ENCODE peak calls at places on chromosomes 11 and 22, in eight cellular contexts. E is MM.1S, T is GM23338, V is neural progenitor cell, B is HCT116, H is GM23248, D is SK-N-SH, N is hepatocyte. W is an unnamed sample.

GRCh38 chr22:20577549-20577975 is 70.2 kb downstream of the MED15 start:
- DNase-seq in T (no peak), H (peak), E (no peak), N (no peak), D (no peak), B (no peak), V (no peak), W (no peak)

GRCh38 chr11:100878474-100878873 is 191.4 kb downstream of the ARHGAP42 start:
- DNase-seq in H (peak), B (no peak), E (no peak), V (no peak), T (no peak), D (no peak), N (no peak), W (no peak)

GRCh38 chr11:118338637-118339061 is 3.9 kb downstream of the CD3D start:
- DNase-seq in V (no peak), T (peak), N (peak), E (no peak), D (no peak), H (peak), B (no peak), W (no peak)

GRCh38 chr22:30245985-30246901 is at the start of gene LIF:
- DNase-seq in B (no peak), E (peak), V (peak), N (peak), H (peak), T (peak), D (peak), W (no peak)

GRCh38 chr11:1010551-1011319 is 25.8 kb downstream of the MUC6 start:
- DNase-seq in V (no peak), N (no peak), H (no peak), D (no peak), E (no peak), T (no peak), B (no peak), W (no peak)

GRCh38 chr11:126733685-126734084 is 266.9 kb downstream of the KIRREL3 start:
- DNase-seq in H (no peak), D (no peak), N (no peak), E (no peak), B (no peak), V (no peak), T (no peak), W (no peak)

GRCh38 chr11:97965849-97966646 is 1054.7 kb upstream of the CNTN5 start:
- DNase-seq in B (no peak), N (no peak), H (peak), E (no peak), T (no peak), V (no peak), D (no peak), W (peak)

GRCh38 chr22:18048041-18048440 is 23.7 kb upstream of the MICAL3 start:
- DNase-seq in V (no peak), H (no peak), D (no peak), B (no peak), T (no peak), E (no peak), N (no peak), W (no peak)

DNA sequence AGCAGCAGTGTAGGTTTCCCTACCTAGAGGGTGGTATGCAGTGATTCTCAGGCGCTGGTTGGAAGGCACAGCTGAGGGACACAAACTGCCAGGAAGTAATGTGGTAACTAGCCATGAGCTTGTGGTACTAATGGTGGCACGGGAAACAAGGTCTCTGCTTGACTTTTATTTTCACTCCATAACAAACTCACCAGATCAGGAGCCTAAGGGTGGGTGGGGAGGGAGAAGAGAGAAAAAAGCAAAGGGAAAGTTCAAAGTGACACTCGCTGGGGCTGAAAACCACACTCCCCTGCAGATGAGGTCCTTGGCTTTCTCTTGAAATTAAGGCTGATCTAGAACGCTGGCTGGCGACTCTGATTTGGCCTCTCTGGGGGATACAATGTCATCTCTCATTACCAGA is 22.0 kb downstream of the TRAF6 start:
- DNase-seq in D (no peak), E (peak), N (no peak), H (no peak), B (no peak), T (no peak), V (no peak), W (no peak)
- H3K27ac ChIP-seq in D (peak), E (no peak), N (no peak), H (no peak), B (no peak), T (no peak), V (no peak), W (no peak)

DNA sequence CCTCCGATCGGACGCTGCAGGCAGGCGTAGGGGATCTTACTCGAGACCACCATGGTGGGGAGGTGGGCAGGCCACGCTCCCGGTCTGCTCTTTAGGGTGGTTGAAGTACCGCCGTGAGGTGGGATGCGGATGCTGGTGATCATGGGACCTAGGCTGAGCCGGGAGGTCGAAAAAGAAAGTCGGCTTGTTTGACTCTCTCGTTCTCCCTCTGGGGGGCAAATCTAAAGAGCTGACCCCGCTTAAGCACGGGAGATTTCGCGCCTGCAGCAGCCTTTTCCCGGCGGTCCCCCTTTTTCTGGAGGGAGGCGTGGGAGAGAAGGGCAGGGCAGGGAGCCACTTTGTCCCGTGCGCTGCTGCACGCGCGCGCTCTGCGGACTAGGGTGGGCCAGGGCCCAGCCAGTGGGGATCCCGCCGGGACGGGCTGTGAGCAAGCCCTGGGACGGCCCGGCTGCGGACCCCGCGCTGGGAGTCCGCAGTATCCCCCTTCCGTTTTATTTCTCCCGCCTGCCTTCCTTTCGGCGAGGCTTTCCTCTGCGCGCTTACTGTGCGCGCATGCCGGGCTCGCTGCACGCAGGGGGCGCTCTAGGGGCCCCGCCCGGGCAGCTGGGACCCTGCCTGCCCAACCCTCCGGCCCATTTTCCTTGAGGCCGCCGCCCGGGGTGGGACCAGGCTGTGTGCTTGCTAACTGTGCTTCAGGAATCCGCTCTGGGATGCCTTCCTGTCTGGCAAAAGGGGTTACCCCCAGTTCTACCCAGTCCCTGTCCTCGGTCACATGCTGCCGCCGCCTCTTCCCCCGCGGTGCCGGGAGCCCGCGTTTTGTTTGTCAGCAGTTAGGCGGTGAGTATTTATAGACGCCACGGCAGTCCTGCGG is 81.0 kb downstream of the PRR5L start:
- DNase-seq in E (peak), B (no peak), V (peak), T (peak), H (peak), D (peak), N (peak), W (no peak)
- TF ChIP-seq EZH2phosphoT487 in E (no peak), B (no peak), V (no peak), T (no peak), H (no peak), D (no peak), N (no peak), W (no peak)

DNA sequence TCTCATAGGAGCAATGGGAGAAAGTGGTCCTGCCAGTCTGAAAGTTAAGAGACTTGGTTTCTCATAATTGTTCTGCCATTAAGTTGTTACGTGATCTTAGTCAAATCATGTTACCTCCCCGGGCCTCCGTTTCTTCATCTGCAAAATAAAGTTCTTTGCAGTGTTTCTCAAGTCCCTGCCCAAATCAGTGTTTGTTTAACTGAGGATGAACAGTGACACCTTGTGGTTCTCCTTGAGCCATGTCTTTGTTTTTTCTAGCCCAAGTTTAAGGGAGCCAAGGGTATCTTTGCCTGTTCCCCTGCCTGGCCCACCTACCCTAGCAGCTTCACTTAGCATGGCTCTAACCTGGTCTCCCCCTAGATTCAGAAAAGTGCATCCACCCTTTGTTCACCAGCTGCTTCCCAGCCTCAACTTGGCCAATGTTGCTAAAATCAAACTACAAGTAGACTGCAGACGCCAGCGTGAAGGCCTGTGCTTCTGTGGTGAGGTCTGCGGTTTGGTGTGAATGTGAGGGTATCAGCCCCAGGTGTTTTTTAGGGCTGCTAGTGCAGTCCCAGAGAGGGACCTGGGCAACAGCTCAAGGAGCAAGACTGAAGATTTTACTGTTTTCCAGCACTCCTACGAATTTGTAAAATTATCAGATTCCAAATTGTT is 35.5 kb downstream of the FZD4 start:
- DNase-seq in V (peak), D (peak), E (peak), T (peak), H (peak), N (peak), B (peak), W (peak)
- H3K27ac ChIP-seq in V (no peak), D (peak), E (peak), T (no peak), H (peak), N (peak), B (no peak), W (peak)

DNA sequence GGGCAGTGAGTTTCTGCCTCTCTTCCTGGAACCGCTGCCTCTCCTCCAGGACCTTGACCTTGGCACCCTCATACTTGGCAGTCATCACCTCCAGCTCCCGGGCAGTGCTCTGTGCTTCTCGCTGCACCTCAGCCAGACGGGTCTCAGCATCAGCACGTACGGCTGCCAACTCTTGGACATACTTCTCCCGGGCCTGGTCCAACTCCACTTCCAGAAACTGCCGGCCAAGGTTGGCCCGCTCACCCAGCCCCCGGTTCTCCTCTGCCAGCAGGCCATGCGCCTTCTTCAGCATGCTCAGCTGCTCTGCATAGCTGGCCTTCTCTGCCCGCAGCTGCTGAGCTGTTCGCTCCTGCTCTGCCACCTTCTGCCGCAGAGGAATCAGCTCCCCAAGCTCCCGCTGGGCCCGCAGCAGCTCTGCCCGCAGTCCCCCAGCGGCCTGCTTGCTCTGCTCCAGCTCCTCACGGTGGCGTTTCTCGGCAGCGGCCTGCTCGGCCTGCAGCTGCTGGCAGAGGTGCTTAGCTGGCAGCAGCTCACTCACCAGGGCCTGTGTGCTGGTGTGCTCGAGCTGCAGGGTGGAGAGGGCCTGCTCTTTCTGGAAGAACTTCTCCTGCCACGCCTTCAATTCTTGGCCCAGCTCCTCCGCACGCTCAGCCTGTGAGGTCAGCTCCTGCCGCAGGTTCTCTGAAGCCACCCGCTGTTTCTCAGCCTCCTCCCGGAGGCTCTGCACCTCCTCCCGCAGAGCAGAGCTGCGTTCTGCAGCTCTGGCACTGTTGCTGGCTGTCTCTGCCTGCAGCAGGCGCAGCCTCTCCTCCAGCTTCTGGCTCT is 14.4 kb downstream of the IL18BP start:
- DNase-seq in V (no peak), H (peak), T (no peak), N (no peak), D (no peak), E (no peak), B (no peak), W (peak)
- TF ChIP-seq EZH2phosphoT487 in V (no peak), H (no peak), T (no peak), N (no peak), D (no peak), E (no peak), B (no peak), W (no peak)

DNA sequence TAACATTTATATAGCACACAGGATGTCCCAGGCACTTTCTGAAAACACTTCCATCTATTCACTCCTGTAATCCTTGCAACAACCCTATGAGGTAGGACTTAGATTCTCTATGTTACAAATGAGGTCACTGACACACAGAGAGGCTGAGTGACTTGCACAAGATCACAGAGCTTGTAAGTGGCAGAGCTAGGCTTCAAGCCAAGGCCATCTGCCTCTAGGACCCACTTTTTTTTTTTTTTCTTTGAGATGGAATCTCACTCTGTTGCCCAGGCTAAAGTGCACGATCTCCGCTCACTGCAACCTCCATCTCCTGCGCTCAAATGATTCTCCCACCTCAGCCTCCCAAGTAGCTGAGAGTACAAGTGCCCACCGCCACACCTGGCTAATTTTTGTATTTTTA is 18.4 kb upstream of the MYH9 start:
- DNase-seq in B (no peak), E (peak), N (no peak), H (peak), V (no peak), T (no peak), D (no peak), W (no peak)
- H3K27ac ChIP-seq in B (no peak), E (peak), N (no peak), H (no peak), V (no peak), T (no peak), D (no peak), W (no peak)

GRCh38 chr11:61139391-61139790 is 21.8 kb downstream of the VPS37C start:
- DNase-seq in N (no peak), V (no peak), H (no peak), T (no peak), D (no peak), B (no peak), E (no peak), W (no peak)
- TF ChIP-seq EZH2phosphoT487 in N (no peak), V (no peak), H (no peak), T (no peak), D (no peak), B (no peak), E (no peak), W (no peak)

GRCh38 chr22:35413624-35414023 is 13.7 kb downstream of the MCM5 start:
- DNase-seq in E (no peak), B (no peak), N (no peak), T (no peak), V (no peak), D (no peak), H (no peak), W (no peak)
- H3K27ac ChIP-seq in E (no peak), B (no peak), N (no peak), T (no peak), V (no peak), D (no peak), H (no peak), W (no peak)

GRCh38 chr22:38124236-38124974 is 13.9 kb upstream of the BAIAP2L2 start:
- DNase-seq in D (no peak), N (no peak), E (no peak), T (peak), V (peak), B (no peak), H (no peak), W (no peak)
- TF ChIP-seq EZH2phosphoT487 in D (no peak), N (no peak), E (no peak), T (no peak), V (no peak), B (no peak), H (no peak), W (no peak)

DNA sequence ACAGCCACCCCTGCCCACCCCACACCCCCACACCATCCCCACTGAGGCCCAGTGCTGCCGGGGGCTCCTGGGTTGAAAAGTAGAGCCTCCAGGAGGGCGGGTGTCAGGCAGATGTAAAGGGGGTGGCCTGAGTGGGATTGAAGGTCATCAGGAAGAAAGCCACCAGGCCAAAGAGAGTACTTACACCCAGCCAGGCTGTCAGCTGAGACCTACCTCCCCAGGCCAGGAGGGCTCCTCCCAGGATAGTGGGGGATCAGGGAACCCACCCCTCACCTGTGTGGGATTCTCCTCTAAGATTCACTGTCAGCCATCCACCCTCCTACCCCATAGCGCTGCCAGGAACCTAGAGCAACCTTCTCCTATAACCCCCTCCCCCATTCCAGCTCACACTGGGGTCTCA is 17.2 kb upstream of the FCHSD2 start:
- DNase-seq in E (no peak), D (no peak), V (no peak), T (no peak), N (no peak), H (no peak), B (no peak), W (no peak)
- H3K27ac ChIP-seq in E (no peak), D (no peak), V (no peak), T (no peak), N (peak), H (no peak), B (no peak), W (no peak)

W was measured in PC-3.